ENCODE peak calls at places on chromosomes 3 and 15, in nine cellular contexts. P, U, L, O, Q, G, E, Z and R are unnamed samples.

GRCh38 chr3:77038468-77038927 is 1.4 kb upstream of the ROBO2 start:
- DNase-seq in P (peak; percentile 85), U (peak; percentile 77), L (peak; percentile 32), O (no peak), Q (no peak), G (peak; percentile 57), E (peak; percentile 75), Z (peak; percentile 71), R (peak; percentile 55)

GRCh38 chr15:78076231-78077052 is 1.1 kb downstream of the TBC1D2B start:
- DNase-seq in P (no peak), U (no peak), L (no peak), O (peak; percentile 33), Q (no peak), G (no peak), E (peak; percentile 22), Z (no peak), R (no peak)

GRCh38 chr3:171459130-171459941 is 869 bp downstream of the TNIK start:
- DNase-seq in P (peak; percentile 15), U (peak; percentile 59), L (peak; percentile 26), O (peak; percentile 75), Q (no peak), G (no peak), E (peak; percentile 16), Z (no peak), R (peak; percentile 41)

GRCh38 chr3:15330031-15330596 is 2.3 kb downstream of the SH3BP5 start:
- DNase-seq in P (no peak), U (peak; percentile 88), L (peak; percentile 44), O (no peak), Q (no peak), G (no peak), E (peak; percentile 82), Z (peak; percentile 64), R (no peak)

GRCh38 chr3:46368569-46368968 is 2.2 kb upstream of the CCR5 start:
- DNase-seq in P (no peak), U (peak; percentile 74), L (peak; percentile 44), O (peak; percentile 87), Q (peak; percentile 31), G (no peak), E (peak; percentile 39), Z (peak; percentile 88), R (peak; percentile 53)

GRCh38 chr3:140568131-140568530 is 109.7 kb upstream of the TRIM42 start:
- DNase-seq in P (no peak), U (no peak), L (no peak), O (no peak), Q (no peak), G (no peak), E (no peak), Z (no peak), R (no peak)

GRCh38 chr3:11206316-11206715 is 52.0 kb downstream of the HRH1 start:
- DNase-seq in P (no peak), U (no peak), L (no peak), O (no peak), Q (no peak), G (no peak), E (no peak), Z (no peak), R (peak; percentile 83)

GRCh38 chr3:194780706-194781105 is 95.0 kb downstream of the FAM43A start:
- DNase-seq in P (no peak), U (peak; percentile 40), L (no peak), O (no peak), Q (no peak), G (no peak), E (no peak), Z (no peak), R (no peak)

GRCh38 chr15:77104155-77104554 is 33.2 kb upstream of the TSPAN3 start:
- DNase-seq in P (no peak), U (no peak), L (peak; percentile 28), O (no peak), Q (no peak), G (no peak), E (no peak), Z (peak; percentile 59), R (no peak)

GRCh38 chr3:142863965-142864924 is 24.6 kb downstream of the PCOLCE2 start:
- DNase-seq in P (no peak), U (no peak), L (no peak), O (no peak), Q (no peak), G (no peak), E (no peak), Z (no peak), R (no peak)

GRCh38 chr15:85621096-85621495 is 173.6 kb downstream of the KLHL25 start:
- DNase-seq in P (no peak), U (no peak), L (no peak), O (no peak), Q (no peak), G (no peak), E (peak; percentile 52), Z (no peak), R (no peak)

DNA sequence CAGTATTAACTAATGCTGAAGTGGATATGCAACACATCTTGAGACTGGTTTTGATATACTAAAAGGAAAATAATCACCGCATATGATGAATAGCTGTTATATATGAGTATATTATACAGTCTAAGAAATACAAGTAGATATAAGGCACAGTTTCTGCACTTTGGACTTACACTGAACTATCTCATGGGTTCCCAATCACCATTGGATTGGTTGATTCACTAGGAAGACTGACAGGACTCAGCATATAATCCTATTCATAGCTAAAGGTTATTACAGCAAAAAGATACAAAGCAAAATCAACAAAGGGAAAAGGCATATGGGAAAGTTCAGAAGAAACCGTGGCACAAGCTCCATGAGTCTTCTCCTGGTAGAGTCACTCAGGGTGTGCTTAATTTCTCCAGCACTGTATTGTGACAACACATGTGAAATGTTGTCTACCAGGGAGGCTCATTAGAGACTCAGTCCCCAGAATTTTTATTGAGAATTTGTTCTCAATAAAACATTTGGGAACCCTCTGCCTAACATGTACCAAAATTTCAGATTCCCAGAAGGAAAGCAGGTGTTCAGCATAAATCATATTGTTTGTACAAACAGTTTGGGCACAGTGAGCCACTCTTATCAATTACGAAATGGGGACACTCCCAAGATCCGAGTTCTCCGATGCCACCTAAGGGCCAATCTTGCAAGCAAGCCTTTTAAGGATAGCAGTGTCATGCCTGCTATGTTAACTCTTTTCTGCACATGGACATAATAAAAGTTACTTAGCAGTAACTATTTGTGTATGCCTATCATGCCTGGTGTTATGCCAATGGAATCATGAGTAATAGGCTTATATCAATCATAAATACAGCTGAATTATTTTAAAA is 26.8 kb downstream of the CMC1 start:
- DNase-seq in P (no peak), U (no peak), L (no peak), O (no peak), Q (no peak), G (no peak), E (peak; percentile 43), Z (no peak), R (no peak)
- H3K4me1 ChIP-seq in P (no peaks in the 10 kb centered on the region), U (no peaks in the 10 kb centered on the region), L (no peaks in the 10 kb centered on the region), O (no peaks in the 10 kb centered on the region), Q (no peaks in the 10 kb centered on the region), G (no peaks in the 10 kb centered on the region), E (no peaks in the 10 kb centered on the region), Z (no peaks in the 10 kb centered on the region), R (peaks cover 3% of the 10 kb centered on the region)

DNA sequence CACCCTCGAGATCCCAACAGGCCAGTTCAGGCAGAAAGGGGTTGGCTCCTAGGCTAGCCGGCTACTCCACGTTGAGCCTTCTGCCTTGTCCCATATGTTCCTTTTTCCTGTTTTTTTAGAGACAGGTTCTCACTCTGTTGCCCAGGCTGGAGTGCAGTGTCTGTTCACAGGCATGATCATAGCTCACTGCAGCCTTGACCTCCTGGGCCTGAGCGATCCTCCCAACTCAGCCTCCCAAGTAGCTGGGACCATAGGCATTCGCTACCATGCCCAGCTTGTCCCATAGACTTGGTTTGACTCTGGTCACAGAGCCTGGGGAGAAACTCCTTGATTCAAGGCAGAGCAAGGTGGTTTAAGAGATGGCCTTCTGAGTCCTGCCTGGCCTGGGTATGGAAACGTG is 32.3 kb downstream of the ZNF710 start:
- DNase-seq in P (no peak), U (no peak), L (no peak), O (no peak), Q (no peak), G (no peak), E (no peak), Z (no peak), R (no peak)
- H3K4me1 ChIP-seq in P (peaks cover 37% of the 10 kb centered on the region), U (no peaks in the 10 kb centered on the region), L (peaks cover 83% of the 10 kb centered on the region), O (peaks cover 49% of the 10 kb centered on the region), Q (peaks cover 32% of the 10 kb centered on the region), G (peaks cover 4% of the 10 kb centered on the region), E (peaks cover 8% of the 10 kb centered on the region), Z (no peaks in the 10 kb centered on the region), R (peaks cover 44% of the 10 kb centered on the region)

GRCh38 chr3:62367735-62368704 is 5.3 kb downstream of the FEZF2 start:
- DNase-seq in P (no peak), U (no peak), L (no peak), O (no peak), Q (no peak), G (no peak), E (no peak), Z (no peak), R (no peak)
- H3K4me1 ChIP-seq in P (peaks cover 42% of the 10 kb centered on the region), U (no peaks in the 10 kb centered on the region), L (peaks cover 37% of the 10 kb centered on the region), O (no peaks in the 10 kb centered on the region), Q (peaks cover 5% of the 10 kb centered on the region), G (no peaks in the 10 kb centered on the region), E (no peaks in the 10 kb centered on the region), Z (peaks cover 3% of the 10 kb centered on the region), R (peaks cover 15% of the 10 kb centered on the region)

GRCh38 chr15:29672923-29673809 is 149.1 kb downstream of the TJP1 start:
- DNase-seq in P (no peak), U (no peak), L (no peak), O (no peak), Q (no peak), G (no peak), E (no peak), Z (no peak), R (no peak)

GRCh38 chr15:29670945-29671307 is 151.3 kb downstream of the TJP1 start:
- DNase-seq in P (no peak), U (no peak), L (no peak), O (no peak), Q (no peak), G (no peak), E (no peak), Z (no peak), R (peak; percentile 80)

GRCh38 chr15:29670266-29670665 is 152.0 kb downstream of the TJP1 start:
- DNase-seq in P (no peak), U (no peak), L (no peak), O (no peak), Q (no peak), G (no peak), E (no peak), Z (no peak), R (no peak)

GRCh38 chr15:29671308-29671981 is 150.8 kb downstream of the TJP1 start:
- DNase-seq in P (no peak), U (no peak), L (no peak), O (no peak), Q (no peak), G (no peak), E (no peak), Z (no peak), R (no peak)

DNA sequence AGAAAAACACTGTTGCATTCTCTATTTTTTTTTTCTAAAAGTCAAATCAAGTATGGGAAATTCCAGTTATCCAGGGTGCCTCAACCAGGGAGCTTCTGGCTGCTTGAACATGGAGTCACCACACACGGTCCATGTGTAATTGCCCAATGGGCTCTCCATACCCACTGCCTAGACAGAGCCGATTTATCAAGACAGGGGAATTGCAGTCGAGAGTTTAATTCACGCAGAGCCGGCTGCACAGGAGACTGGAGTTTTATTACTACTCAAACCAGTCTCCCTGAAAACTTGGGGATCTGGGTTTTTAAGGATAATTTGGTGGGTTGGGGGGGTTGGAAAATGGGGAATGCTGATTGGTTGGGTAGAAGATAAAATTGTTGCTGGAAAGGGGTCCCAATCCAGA is 149.8 kb downstream of the TJP1 start:
- DNase-seq in P (no peak), U (no peak), L (no peak), O (no peak), Q (no peak), G (no peak), E (no peak), Z (no peak), R (no peak)
- H3K4me1 ChIP-seq in P (peaks cover 8% of the 10 kb centered on the region), U (no peaks in the 10 kb centered on the region), L (peaks cover 9% of the 10 kb centered on the region), O (no peaks in the 10 kb centered on the region), Q (peaks cover 4% of the 10 kb centered on the region), G (no peaks in the 10 kb centered on the region), E (no peaks in the 10 kb centered on the region), Z (peaks cover 4% of the 10 kb centered on the region), R (peaks cover 3% of the 10 kb centered on the region)

GRCh38 chr3:188286087-188286513 is 132.1 kb downstream of the LPP start:
- DNase-seq in P (no peak), U (peak; percentile 89), L (peak; percentile 59), O (no peak), Q (no peak), G (no peak), E (peak; percentile 73), Z (peak; percentile 75), R (no peak)
- H3K4me1 ChIP-seq in P (no peaks in the 10 kb centered on the region), U (no peaks in the 10 kb centered on the region), L (peaks cover 84% of the 10 kb centered on the region), O (no peaks in the 10 kb centered on the region), Q (no peaks in the 10 kb centered on the region), G (no peaks in the 10 kb centered on the region), E (peaks cover 34% of the 10 kb centered on the region), Z (peaks cover 30% of the 10 kb centered on the region), R (peaks cover 39% of the 10 kb centered on the region)